ENCODE peak calls at places on chromosomes 16 and 17, in four cellular contexts. I is heart left ventricle, T is colonic mucosa, V is lower lobe of right lung. A is an unnamed sample.

GRCh38 chr16:50266337-50267091 is at the start of gene ADCY7:
- DNase-seq in I (peak; percentile 76), T (peak; percentile 84), V (peak; percentile 84), A (no peak)

GRCh38 chr16:31458073-31458834 is 1.0 kb upstream of the ARMC5 start:
- DNase-seq in I (no peak), T (peak; percentile 67), V (peak; percentile 72), A (peak; percentile 77)

GRCh38 chr17:8857919-8858318 is 9.6 kb downstream of the PIK3R6 start:
- DNase-seq in I (peak; percentile 66), T (no peak), V (no peak), A (no peak)

GRCh38 chr17:39664581-39665561 is at the start of gene TCAP:
- DNase-seq in I (peak; percentile 88), T (no peak), V (no peak), A (no peak)

GRCh38 chr17:8137645-8138342 is 13.9 kb upstream of the HES7 start:
- DNase-seq in I (no peak), T (peak; percentile 41), V (no peak), A (no peak)

GRCh38 chr16:81444448-81445121 is at the start of gene CMIP:
- DNase-seq in I (peak; percentile 92), T (peak; percentile 85), V (peak; percentile 92), A (peak; percentile 96)

GRCh38 chr16:12067714-12068401 is 91.3 kb downstream of the SNX29 start:
- DNase-seq in I (peak; percentile 46), T (peak; percentile 58), V (no peak), A (peak; percentile 52)

GRCh38 chr17:50148226-50149098 is 2.0 kb downstream of the PPP1R9B start:
- DNase-seq in I (peak; percentile 65), T (peak; percentile 79), V (peak; percentile 82), A (peak; percentile 93)

GRCh38 chr17:81980752-81981239 is 3.4 kb downstream of the ASPSCR1 start:
- DNase-seq in I (no peak), T (no peak), V (peak; percentile 67), A (no peak)

GRCh38 chr17:32795339-32795979 is 81.5 kb downstream of the MYO1D start:
- DNase-seq in I (no peak), T (peak; percentile 61), V (no peak), A (peak; percentile 17)

GRCh38 chr17:82567286-82567685 is 47.8 kb downstream of the FOXK2 start:
- DNase-seq in I (no peak), T (no peak), V (peak; percentile 31), A (no peak)

GRCh38 chr17:51814521-51814920 is 344.0 kb downstream of the CA10 start:
- DNase-seq in I (no peak), T (peak; percentile 65), V (no peak), A (no peak)

GRCh38 chr16:3959148-3959547 is 78.6 kb upstream of the CREBBP start:
- DNase-seq in I (peak; percentile 55), T (no peak), V (peak; percentile 64), A (no peak)

GRCh38 chr17:57921342-57921741 is 33.9 kb downstream of the CUEDC1 start:
- DNase-seq in I (peak; percentile 67), T (no peak), V (no peak), A (no peak)

GRCh38 chr17:49498037-49498615 is 3.0 kb downstream of the NGFR start:
- DNase-seq in I (no peak), T (no peak), V (no peak), A (no peak)

GRCh38 chr17:31593806-31594205 is 202.3 kb downstream of the RAB11FIP4 start:
- DNase-seq in I (peak; percentile 56), T (no peak), V (no peak), A (peak; percentile 21)

GRCh38 chr16:21101631-21102420 is 48.8 kb downstream of the DNAH3 start:
- DNase-seq in I (peak; percentile 47), T (no peak), V (no peak), A (peak; percentile 51)

GRCh38 chr16:80288616-80289015 is 252.2 kb upstream of the DYNLRB2 start:
- DNase-seq in I (no peak), T (no peak), V (no peak), A (no peak)

GRCh38 chr16:660132-660458 is 7.8 kb upstream of the RHOT2 start:
- DNase-seq in I (no peak), T (no peak), V (no peak), A (no peak)

GRCh38 chr17:6986676-6987075 is 9.2 kb upstream of the ALOX12 start:
- DNase-seq in I (no peak), T (no peak), V (no peak), A (no peak)

GRCh38 chr16:51553314-51553713 is 402.2 kb upstream of the SALL1 start:
- DNase-seq in I (no peak), T (no peak), V (no peak), A (no peak)

GRCh38 chr17:3827124-3827773 is 18.8 kb downstream of the NCBP3 start:
- DNase-seq in I (no peak), T (peak; percentile 69), V (no peak), A (peak; percentile 53)

GRCh38 chr17:74769856-74770497 is 6.2 kb downstream of the NAT9 start:
- DNase-seq in I (no peak), T (no peak), V (no peak), A (peak; percentile 36)

GRCh38 chr17:74773414-74773813 is 2.7 kb downstream of the NAT9 start:
- DNase-seq in I (no peak), T (no peak), V (no peak), A (no peak)

GRCh38 chr17:74770498-74771318 is 5.4 kb downstream of the NAT9 start:
- DNase-seq in I (peak; percentile 72), T (peak; percentile 82), V (peak; percentile 81), A (peak; percentile 89)

GRCh38 chr17:74772071-74772470 is 4.1 kb downstream of the NAT9 start:
- DNase-seq in I (no peak), T (no peak), V (no peak), A (peak; percentile 9)

DNA sequence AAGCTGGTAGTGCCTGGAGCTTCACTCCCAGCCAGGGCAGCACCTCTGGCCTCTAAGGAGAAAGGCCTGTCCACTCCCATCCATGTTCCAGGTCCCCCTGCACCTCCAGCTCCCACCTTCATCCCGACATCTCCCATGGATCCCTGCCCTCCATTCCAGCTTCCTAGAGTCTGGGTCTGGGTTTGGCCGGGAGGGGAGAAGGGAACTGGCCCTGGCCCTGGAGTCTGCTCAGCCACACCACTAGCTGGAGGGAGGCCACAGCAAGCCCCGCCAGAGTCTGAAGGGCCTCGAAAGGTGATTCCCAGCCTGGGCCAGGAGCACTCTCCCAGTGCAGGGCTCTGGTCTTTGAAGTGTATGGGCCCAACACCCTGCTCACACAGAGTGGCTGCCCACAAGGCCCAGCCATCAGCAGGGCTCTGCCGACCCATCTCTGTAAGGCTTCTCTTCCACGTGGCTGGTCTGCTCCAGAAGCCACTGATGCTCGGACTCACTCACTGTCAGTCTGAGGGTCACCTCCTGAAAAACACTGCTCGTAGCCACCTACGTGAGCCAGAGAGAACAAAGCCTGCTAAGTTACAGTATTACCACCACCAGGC is 4.7 kb downstream of the NAT9 start:
- DNase-seq in I (no peak), T (no peak), V (no peak), A (peak; percentile 6)
- H3K4me1 ChIP-seq in I (peaks cover 38% of the 10 kb centered on the region), T (peaks cover 5% of the 10 kb centered on the region), V (peaks cover 27% of the 10 kb centered on the region), A (peaks cover 44% of the 10 kb centered on the region)

GRCh38 chr16:22194707-22195444 is 11.2 kb upstream of the EEF2K start:
- DNase-seq in I (no peak), T (no peak), V (no peak), A (no peak)

GRCh38 chr16:22195445-22195694 is 10.7 kb upstream of the EEF2K start:
- DNase-seq in I (no peak), T (no peak), V (no peak), A (no peak)

GRCh38 chr16:22202261-22202637 is 3.8 kb upstream of the EEF2K start:
- DNase-seq in I (no peak), T (no peak), V (no peak), A (no peak)

GRCh38 chr16:22195695-22196558 is 10.2 kb upstream of the EEF2K start:
- DNase-seq in I (peak; percentile 87), T (peak; percentile 93), V (peak; percentile 90), A (peak; percentile 91)

DNA sequence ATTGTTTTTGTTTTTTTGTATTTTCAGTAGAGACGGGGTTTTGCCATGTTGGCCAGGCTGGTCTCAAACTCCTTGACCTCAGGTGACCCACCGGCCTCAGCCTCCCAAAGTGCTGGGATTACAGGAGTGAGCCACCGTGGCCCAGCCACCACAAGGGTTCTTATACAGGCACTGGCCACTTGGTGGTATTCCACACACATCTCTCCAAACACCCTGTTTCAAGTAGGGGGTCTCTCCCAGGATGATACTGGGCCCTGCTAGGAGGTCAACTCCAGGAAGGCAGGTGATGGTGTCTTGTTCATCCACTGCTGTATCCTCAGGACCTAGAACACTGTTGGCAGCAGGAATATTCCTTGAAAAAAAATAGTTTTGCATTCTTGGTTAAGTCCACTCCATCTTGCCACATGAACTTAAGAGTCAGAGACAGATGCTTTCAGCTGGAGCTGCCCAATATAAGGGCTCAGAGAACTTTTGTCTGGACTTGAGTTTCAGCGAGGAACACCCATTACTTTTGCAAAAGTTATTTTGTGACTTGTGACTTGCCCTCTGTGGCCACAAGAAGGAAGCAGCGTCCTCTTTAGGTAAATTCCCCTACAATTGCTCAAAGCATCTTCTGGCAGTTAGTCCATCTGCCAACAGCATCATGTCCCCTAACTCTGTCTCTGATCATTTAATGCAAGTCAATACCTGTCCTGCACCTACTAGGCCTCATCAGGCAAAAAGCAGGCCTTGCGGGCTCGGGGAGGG is 7.4 kb upstream of the EEF2K start:
- DNase-seq in I (no peak), T (no peak), V (no peak), A (no peak)
- H3K4me3 ChIP-seq in I (no peak overlapping the region), T (no peak overlapping the region), V (no peak overlapping the region), A (no peak overlapping the region)

DNA sequence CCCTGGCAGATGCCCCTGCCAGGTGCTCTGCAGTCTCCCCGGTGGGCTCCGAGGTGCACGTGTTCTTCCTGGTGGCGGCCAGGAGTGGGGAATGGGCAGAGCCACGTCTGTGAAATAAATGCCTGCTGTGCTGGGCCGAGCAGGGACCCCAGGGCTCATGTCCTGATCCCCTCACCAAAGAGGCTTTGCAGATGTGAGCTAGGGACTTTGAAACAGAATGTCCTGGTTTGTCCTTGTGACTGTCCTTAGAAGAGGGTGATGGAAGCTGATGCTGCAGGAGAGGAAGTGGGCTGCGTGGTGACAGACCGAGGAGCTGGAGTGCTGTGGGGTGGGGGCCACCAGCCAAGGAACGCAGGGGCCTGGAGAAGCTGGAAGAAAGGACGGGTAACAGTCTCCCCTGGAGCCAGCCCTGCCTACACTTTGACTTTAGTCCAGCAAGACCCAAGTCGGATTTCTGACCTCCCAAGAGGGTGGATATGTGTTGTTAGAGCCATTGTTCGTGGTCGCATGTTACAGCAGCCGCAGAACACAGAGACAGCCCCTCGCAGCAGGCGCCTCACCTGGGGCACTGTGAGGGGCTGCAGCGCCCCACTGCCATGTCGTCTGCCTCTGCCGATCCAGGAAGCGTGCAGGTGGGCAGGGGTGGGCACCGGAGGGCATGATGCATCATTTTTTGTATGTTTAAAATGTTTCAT is 217.9 kb upstream of the CIBAR2 start:
- DNase-seq in I (no peak), T (no peak), V (no peak), A (no peak)
- H3K4me1 ChIP-seq in I (peaks cover 39% of the 10 kb centered on the region), T (peaks cover 28% of the 10 kb centered on the region), V (peaks cover 29% of the 10 kb centered on the region), A (peaks cover 38% of the 10 kb centered on the region)

DNA sequence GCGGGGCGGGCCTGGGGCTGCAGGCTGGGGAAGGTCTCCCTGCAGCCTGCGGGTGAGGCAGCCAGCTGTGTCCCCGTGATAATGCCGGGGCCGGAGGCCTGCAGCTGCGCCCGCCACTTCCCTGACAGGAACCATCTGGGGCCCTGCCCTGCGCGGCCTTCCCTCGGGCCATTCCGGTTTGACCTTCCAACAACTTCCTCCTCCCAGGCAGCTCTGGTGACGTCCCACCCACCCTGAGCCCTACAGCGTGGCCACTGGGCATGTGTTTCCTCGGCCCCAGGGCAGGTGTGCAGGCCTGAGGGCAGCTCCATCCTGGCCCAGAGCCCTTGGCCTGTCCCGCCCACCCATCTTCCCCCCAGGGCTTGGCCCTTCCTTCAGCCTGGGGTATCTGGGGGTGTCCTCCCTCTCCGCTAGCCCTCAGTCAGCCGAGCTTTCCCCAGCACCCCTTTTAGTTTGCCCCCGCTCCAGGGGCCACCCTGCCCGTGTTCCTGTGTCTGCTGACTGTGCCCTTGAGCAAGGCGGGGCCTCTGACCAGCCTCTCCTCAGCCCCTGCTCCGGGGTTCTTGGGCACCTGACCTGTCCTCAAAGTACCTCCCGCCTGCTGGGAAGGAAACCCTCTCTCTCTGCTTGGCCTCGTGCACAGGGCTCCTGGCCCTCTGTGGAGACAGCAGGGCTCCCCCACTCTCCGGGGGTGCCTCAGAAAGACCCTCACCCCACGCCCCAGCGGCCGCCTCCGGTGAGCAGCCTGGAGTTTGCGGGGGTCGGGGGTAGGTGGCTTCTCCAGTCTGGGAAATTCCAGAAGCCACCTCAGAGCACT is at the start of gene CBFA2T3:
- DNase-seq in I (peak; percentile 89), T (peak; percentile 70), V (peak; percentile 87), A (no peak)
- H3K4me3 ChIP-seq in I (peak within 1 kb of the TSS; percentile 18), T (peak within 1 kb of the TSS; percentile 20), V (peak within 1 kb of the TSS; percentile 45), A (no peak within 1 kb of the TSS)

A was measured in Caco-2.